ENCODE peak calls at places on chromosomes 13 and 19, in seven cellular contexts. L is activated CD4-positive, alpha-beta T cell treated with anti-CD3 and anti-CD28 coated beads, Interleukin-2, amount 50 U/mL, for 1 hour; V is GM20000; W is GM13977; N is HAP-1; F is NCI-H146; Q is HTR-8/SVneo. G is an unnamed sample.

GRCh38 chr13:42363941-42364612 is 92.1 kb downstream of the AKAP11 start:
- DNase-seq in L (no peak), V (no peak), W (no peak), N (no peak), F (no peak), Q (no peak), G (no peak)

GRCh38 chr13:100619940-100620339 is 31.4 kb upstream of the GGACT start:
- DNase-seq in L (no peak), V (no peak), W (no peak), N (no peak), F (no peak), Q (no peak), G (no peak)

GRCh38 chr19:17686592-17687042 is 1.5 kb downstream of the UNC13A start:
- DNase-seq in L (no peak), V (peak; percentile 39), W (peak; percentile 45), N (peak; percentile 46), F (peak; percentile 84), Q (no peak), G (no peak)

GRCh38 chr19:49779731-49780578 is 13.2 kb downstream of the AP2A1 start:
- DNase-seq in L (no peak), V (no peak), W (no peak), N (no peak), F (no peak), Q (no peak), G (peak; percentile 40)

GRCh38 chr19:10471909-10472308 is 31.2 kb downstream of the KEAP1 start:
- DNase-seq in L (no peak), V (no peak), W (no peak), N (peak; percentile 23), F (peak; percentile 62), Q (peak; percentile 59), G (peak; percentile 51)

GRCh38 chr19:2768365-2769132 is 14.5 kb downstream of the SGTA start:
- DNase-seq in L (no peak), V (peak; percentile 25), W (no peak), N (no peak), F (no peak), Q (no peak), G (no peak)

GRCh38 chr19:20079487-20079886 is 1.7 kb downstream of the ZNF90 start:
- DNase-seq in L (no peak), V (no peak), W (no peak), N (no peak), F (no peak), Q (no peak), G (no peak)

GRCh38 chr19:43809762-43810696 is 7.8 kb upstream of the LYPD5 start:
- DNase-seq in L (no peak), V (peak; percentile 62), W (peak; percentile 47), N (no peak), F (peak; percentile 65), Q (peak; percentile 55), G (peak; percentile 66)

GRCh38 chr13:53159439-53159838 is 130.8 kb downstream of the OLFM4 start:
- DNase-seq in L (no peak), V (no peak), W (no peak), N (no peak), F (no peak), Q (no peak), G (no peak)

GRCh38 chr13:67052550-67053237 is 177.4 kb downstream of the PCDH9 start:
- DNase-seq in L (no peak), V (no peak), W (no peak), N (no peak), F (no peak), Q (no peak), G (no peak)

GRCh38 chr19:46856062-46857022 is 4.5 kb upstream of the ARHGAP35 start:
- DNase-seq in L (peak; percentile 90), V (peak; percentile 90), W (peak; percentile 90), N (peak; percentile 98), F (peak; percentile 95), Q (peak; percentile 91), G (peak; percentile 93)

GRCh38 chr19:16017138-16017490 is 59.2 kb upstream of the TPM4 start:
- DNase-seq in L (no peak), V (no peak), W (no peak), N (no peak), F (no peak), Q (no peak), G (no peak)

GRCh38 chr13:25971499-25972145 is 80.2 kb downstream of the SHISA2 start:
- DNase-seq in L (peak; percentile 50), V (no peak), W (no peak), N (no peak), F (no peak), Q (no peak), G (no peak)

GRCh38 chr13:90230311-90230710 is 1117.2 kb upstream of the MIR17HG start:
- DNase-seq in L (no peak), V (no peak), W (no peak), N (no peak), F (no peak), Q (no peak), G (no peak)

GRCh38 chr19:3368441-3368795 is 2.0 kb downstream of the NFIC start:
- DNase-seq in L (no peak), V (peak; percentile 61), W (no peak), N (no peak), F (no peak), Q (no peak), G (no peak)

GRCh38 chr13:41053384-41053826 is 7.9 kb upstream of the WBP4 start:
- DNase-seq in L (no peak), V (peak; percentile 35), W (peak; percentile 38), N (no peak), F (no peak), Q (no peak), G (peak; percentile 73)

GRCh38 chr13:63184693-63185092 is 1769.0 kb upstream of the PCDH20 start:
- DNase-seq in L (no peak), V (no peak), W (no peak), N (peak; percentile 60), F (no peak), Q (peak; percentile 26), G (no peak)

GRCh38 chr19:39299404-39299803 is 3.2 kb downstream of the IFNL1 start:
- DNase-seq in L (no peak), V (no peak), W (no peak), N (no peak), F (no peak), Q (no peak), G (no peak)

GRCh38 chr13:37899753-37900152 is 30.2 kb upstream of the TRPC4 start:
- DNase-seq in L (no peak), V (no peak), W (no peak), N (no peak), F (no peak), Q (no peak), G (no peak)